ENCODE peak calls at places on chromosomes 12 and 14, in nine cellular contexts. One of them, this sample, is unnamed. For H3K36me3, the result is how much of the 10 kb centered on the place peaks cover.

GRCh38 chr14:90697577-90698206 is 118.5 kb downstream of the TTC7B start:
- DNase-seq in PC-9: peak
- DNase-seq in body of pancreas: peak
- DNase-seq in pancreas: peak
- DNase-seq in hepatocyte: peak
- DNase-seq in spleen: peak
- DNase-seq in cardiac muscle cell: peak
- DNase-seq in heart left ventricle: peak
- DNase-seq in psoas muscle: peak
- DNase-seq in this sample: peak

GRCh38 chr12:22321620-22322019 is 12.9 kb downstream of the ST8SIA1 start:
- DNase-seq in PC-9: no peak
- DNase-seq in body of pancreas: peak
- DNase-seq in pancreas: no peak
- DNase-seq in hepatocyte: no peak
- DNase-seq in spleen: peak
- DNase-seq in cardiac muscle cell: peak
- DNase-seq in heart left ventricle: no peak
- DNase-seq in psoas muscle: peak
- DNase-seq in this sample: no peak

GRCh38 chr12:47775100-47775911 is 2.3 kb downstream of the SLC48A1 start:
- DNase-seq in PC-9: no peak
- DNase-seq in body of pancreas: no peak
- DNase-seq in pancreas: no peak
- DNase-seq in hepatocyte: no peak
- DNase-seq in spleen: peak
- DNase-seq in cardiac muscle cell: no peak
- DNase-seq in heart left ventricle: peak
- DNase-seq in psoas muscle: peak
- DNase-seq in this sample: no peak

GRCh38 chr14:60637490-60638452 is 11.5 kb downstream of the SIX1 start:
- DNase-seq in PC-9: no peak
- DNase-seq in body of pancreas: no peak
- DNase-seq in pancreas: no peak
- DNase-seq in hepatocyte: peak
- DNase-seq in spleen: no peak
- DNase-seq in cardiac muscle cell: no peak
- DNase-seq in heart left ventricle: no peak
- DNase-seq in psoas muscle: peak
- DNase-seq in this sample: no peak

GRCh38 chr12:87272846-87273245 is 756.4 kb downstream of the C12orf50 start:
- DNase-seq in PC-9: no peak
- DNase-seq in body of pancreas: no peak
- DNase-seq in pancreas: no peak
- DNase-seq in hepatocyte: no peak
- DNase-seq in spleen: no peak
- DNase-seq in cardiac muscle cell: no peak
- DNase-seq in heart left ventricle: no peak
- DNase-seq in psoas muscle: no peak
- DNase-seq in this sample: no peak

GRCh38 chr12:124125472-124125871 is 152.5 kb downstream of the ZNF664 start:
- DNase-seq in PC-9: no peak
- DNase-seq in body of pancreas: no peak
- DNase-seq in pancreas: no peak
- DNase-seq in hepatocyte: no peak
- DNase-seq in spleen: no peak
- DNase-seq in cardiac muscle cell: no peak
- DNase-seq in heart left ventricle: no peak
- DNase-seq in psoas muscle: no peak
- DNase-seq in this sample: no peak

GRCh38 chr12:12803186-12803585 is 10.0 kb upstream of the DDX47 start:
- DNase-seq in PC-9: peak
- DNase-seq in body of pancreas: peak
- DNase-seq in pancreas: peak
- DNase-seq in hepatocyte: peak
- DNase-seq in spleen: no peak
- DNase-seq in cardiac muscle cell: no peak
- DNase-seq in heart left ventricle: no peak
- DNase-seq in psoas muscle: peak
- DNase-seq in this sample: peak

GRCh38 chr12:39763071-39763893 is 143.7 kb upstream of the ABCD2 start:
- DNase-seq in PC-9: no peak
- DNase-seq in body of pancreas: no peak
- DNase-seq in pancreas: no peak
- DNase-seq in hepatocyte: no peak
- DNase-seq in spleen: no peak
- DNase-seq in cardiac muscle cell: no peak
- DNase-seq in heart left ventricle: no peak
- DNase-seq in psoas muscle: no peak
- DNase-seq in this sample: no peak

GRCh38 chr14:34120185-34120977 is 169.5 kb upstream of the EGLN3 start:
- DNase-seq in PC-9: no peak
- DNase-seq in body of pancreas: no peak
- DNase-seq in pancreas: no peak
- DNase-seq in hepatocyte: no peak
- DNase-seq in spleen: no peak
- DNase-seq in cardiac muscle cell: no peak
- DNase-seq in heart left ventricle: no peak
- DNase-seq in psoas muscle: no peak
- DNase-seq in this sample: no peak

GRCh38 chr12:21831671-21832357 is 57.3 kb upstream of the KCNJ8 start:
- DNase-seq in PC-9: no peak
- DNase-seq in body of pancreas: peak
- DNase-seq in pancreas: no peak
- DNase-seq in hepatocyte: no peak
- DNase-seq in spleen: no peak
- DNase-seq in cardiac muscle cell: no peak
- DNase-seq in heart left ventricle: no peak
- DNase-seq in psoas muscle: peak
- DNase-seq in this sample: no peak

GRCh38 chr12:24109381-24110039 is 160.0 kb upstream of the SOX5 start:
- DNase-seq in PC-9: no peak
- DNase-seq in body of pancreas: no peak
- DNase-seq in pancreas: no peak
- DNase-seq in hepatocyte: peak
- DNase-seq in spleen: no peak
- DNase-seq in cardiac muscle cell: peak
- DNase-seq in heart left ventricle: no peak
- DNase-seq in psoas muscle: no peak
- DNase-seq in this sample: no peak

GRCh38 chr12:126021675-126022074 is 956.4 kb downstream of the AACS start:
- DNase-seq in PC-9: no peak
- DNase-seq in body of pancreas: no peak
- DNase-seq in pancreas: no peak
- DNase-seq in hepatocyte: no peak
- DNase-seq in spleen: no peak
- DNase-seq in cardiac muscle cell: no peak
- DNase-seq in heart left ventricle: no peak
- DNase-seq in psoas muscle: no peak
- DNase-seq in this sample: no peak

GRCh38 chr12:49294804-49295086 is 202 bp upstream of the PRPH start:
- DNase-seq in PC-9: no peak
- DNase-seq in body of pancreas: no peak
- DNase-seq in pancreas: no peak
- DNase-seq in hepatocyte: no peak
- DNase-seq in spleen: no peak
- DNase-seq in cardiac muscle cell: no peak
- DNase-seq in heart left ventricle: no peak
- DNase-seq in psoas muscle: no peak
- DNase-seq in this sample: no peak

GRCh38 chr12:49296836-49297694 is 2.1 kb downstream of the PRPH start:
- DNase-seq in PC-9: peak
- DNase-seq in body of pancreas: peak
- DNase-seq in pancreas: peak
- DNase-seq in hepatocyte: peak
- DNase-seq in spleen: peak
- DNase-seq in cardiac muscle cell: no peak
- DNase-seq in heart left ventricle: no peak
- DNase-seq in psoas muscle: no peak
- DNase-seq in this sample: no peak

GRCh38 chr14:30874120-30874998 is at the start of gene COCH:
- DNase-seq in PC-9: no peak
- DNase-seq in body of pancreas: peak
- DNase-seq in pancreas: peak
- DNase-seq in hepatocyte: peak
- DNase-seq in spleen: peak
- DNase-seq in cardiac muscle cell: peak
- DNase-seq in heart left ventricle: peak
- DNase-seq in psoas muscle: peak
- DNase-seq in this sample: no peak

GRCh38 chr12:117662620-117663395 is 301.4 kb upstream of the NOS1 start:
- DNase-seq in PC-9: no peak
- DNase-seq in body of pancreas: no peak
- DNase-seq in pancreas: no peak
- DNase-seq in hepatocyte: no peak
- DNase-seq in spleen: no peak
- DNase-seq in cardiac muscle cell: no peak
- DNase-seq in heart left ventricle: no peak
- DNase-seq in psoas muscle: no peak
- DNase-seq in this sample: no peak

GRCh38 chr12:49621651-49622500 is 1.5 kb upstream of the PRPF40B start:
- DNase-seq in PC-9: no peak
- DNase-seq in body of pancreas: peak
- DNase-seq in pancreas: peak
- DNase-seq in hepatocyte: no peak
- DNase-seq in spleen: no peak
- DNase-seq in cardiac muscle cell: no peak
- DNase-seq in heart left ventricle: no peak
- DNase-seq in psoas muscle: no peak
- DNase-seq in this sample: no peak

GRCh38 chr12:14454098-14454907 is 88.8 kb downstream of the ATF7IP start:
- DNase-seq in PC-9: no peak
- DNase-seq in body of pancreas: peak
- DNase-seq in pancreas: no peak
- DNase-seq in hepatocyte: peak
- DNase-seq in spleen: no peak
- DNase-seq in cardiac muscle cell: peak
- DNase-seq in heart left ventricle: no peak
- DNase-seq in psoas muscle: no peak
- DNase-seq in this sample: no peak

GRCh38 chr12:54173906-54174471 is 14.8 kb downstream of the SMUG1 start:
- DNase-seq in PC-9: no peak
- DNase-seq in body of pancreas: no peak
- DNase-seq in pancreas: no peak
- DNase-seq in hepatocyte: no peak
- DNase-seq in spleen: no peak
- DNase-seq in cardiac muscle cell: no peak
- DNase-seq in heart left ventricle: no peak
- DNase-seq in psoas muscle: no peak
- DNase-seq in this sample: no peak

GRCh38 chr14:53953002-53953827 is 3.4 kb downstream of the BMP4 start:
- DNase-seq in PC-9: peak
- DNase-seq in body of pancreas: peak
- DNase-seq in pancreas: peak
- DNase-seq in hepatocyte: peak
- DNase-seq in spleen: peak
- DNase-seq in cardiac muscle cell: peak
- DNase-seq in heart left ventricle: peak
- DNase-seq in psoas muscle: peak
- DNase-seq in this sample: no peak

GRCh38 chr14:102697125-102697900 is 79.9 kb upstream of the TRAF3 start:
- DNase-seq in PC-9: no peak
- DNase-seq in body of pancreas: no peak
- DNase-seq in pancreas: no peak
- DNase-seq in hepatocyte: peak
- DNase-seq in spleen: no peak
- DNase-seq in cardiac muscle cell: no peak
- DNase-seq in heart left ventricle: no peak
- DNase-seq in psoas muscle: no peak
- DNase-seq in this sample: no peak
- H3K4me3 ChIP-seq in PC-9: no peak
- H3K4me3 ChIP-seq in body of pancreas: no peak
- H3K4me3 ChIP-seq in pancreas: no peak
- H3K4me3 ChIP-seq in hepatocyte: no peak
- H3K4me3 ChIP-seq in spleen: no peak
- H3K4me3 ChIP-seq in cardiac muscle cell: no peak
- H3K4me3 ChIP-seq in heart left ventricle: no peak
- H3K4me3 ChIP-seq in psoas muscle: no peak
- H3K4me3 ChIP-seq in this sample: no peak

GRCh38 chr14:70731447-70732239 is 77.7 kb downstream of the MAP3K9 start:
- DNase-seq in PC-9: no peak
- DNase-seq in body of pancreas: no peak
- DNase-seq in pancreas: no peak
- DNase-seq in hepatocyte: no peak
- DNase-seq in spleen: no peak
- DNase-seq in cardiac muscle cell: no peak
- DNase-seq in heart left ventricle: no peak
- DNase-seq in psoas muscle: no peak
- DNase-seq in this sample: no peak
- H3K36me3 ChIP-seq in PC-9: under half
- H3K36me3 ChIP-seq in body of pancreas: under half
- H3K36me3 ChIP-seq in pancreas: under half
- H3K36me3 ChIP-seq in hepatocyte: under half
- H3K36me3 ChIP-seq in spleen: under half
- H3K36me3 ChIP-seq in cardiac muscle cell: under half
- H3K36me3 ChIP-seq in heart left ventricle: under half
- H3K36me3 ChIP-seq in psoas muscle: under half
- H3K36me3 ChIP-seq in this sample: under half

GRCh38 chr12:130877333-130877732 is 5.5 kb downstream of the RAN start:
- DNase-seq in PC-9: no peak
- DNase-seq in body of pancreas: no peak
- DNase-seq in pancreas: no peak
- DNase-seq in hepatocyte: no peak
- DNase-seq in spleen: no peak
- DNase-seq in cardiac muscle cell: no peak
- DNase-seq in heart left ventricle: no peak
- DNase-seq in psoas muscle: no peak
- DNase-seq in this sample: no peak
- TF ChIP-seq CTCF in PC-9: no peak
- TF ChIP-seq CTCF in body of pancreas: no peak
- TF ChIP-seq CTCF in pancreas: no peak
- TF ChIP-seq CTCF in hepatocyte: no peak
- TF ChIP-seq CTCF in spleen: no peak
- TF ChIP-seq CTCF in cardiac muscle cell: no peak
- TF ChIP-seq CTCF in heart left ventricle: no peak
- TF ChIP-seq CTCF in psoas muscle: no peak
- TF ChIP-seq CTCF in this sample: no peak

GRCh38 chr14:56797569-56798446 is 12.5 kb downstream of the OTX2 start:
- DNase-seq in PC-9: no peak
- DNase-seq in body of pancreas: no peak
- DNase-seq in pancreas: no peak
- DNase-seq in hepatocyte: peak
- DNase-seq in spleen: no peak
- DNase-seq in cardiac muscle cell: no peak
- DNase-seq in heart left ventricle: no peak
- DNase-seq in psoas muscle: no peak
- DNase-seq in this sample: no peak
- H3K4me3 ChIP-seq in PC-9: no peak
- H3K4me3 ChIP-seq in body of pancreas: no peak
- H3K4me3 ChIP-seq in pancreas: no peak
- H3K4me3 ChIP-seq in hepatocyte: no peak
- H3K4me3 ChIP-seq in spleen: peak
- H3K4me3 ChIP-seq in cardiac muscle cell: no peak
- H3K4me3 ChIP-seq in heart left ventricle: no peak
- H3K4me3 ChIP-seq in psoas muscle: peak
- H3K4me3 ChIP-seq in this sample: peak

GRCh38 chr12:68835333-68835908 is 27.4 kb downstream of the MDM2 start:
- DNase-seq in PC-9: no peak
- DNase-seq in body of pancreas: no peak
- DNase-seq in pancreas: no peak
- DNase-seq in hepatocyte: no peak
- DNase-seq in spleen: no peak
- DNase-seq in cardiac muscle cell: no peak
- DNase-seq in heart left ventricle: no peak
- DNase-seq in psoas muscle: no peak
- DNase-seq in this sample: no peak
- H3K36me3 ChIP-seq in PC-9: under half
- H3K36me3 ChIP-seq in body of pancreas: under half
- H3K36me3 ChIP-seq in pancreas: half or more
- H3K36me3 ChIP-seq in hepatocyte: under half
- H3K36me3 ChIP-seq in spleen: under half
- H3K36me3 ChIP-seq in cardiac muscle cell: half or more
- H3K36me3 ChIP-seq in heart left ventricle: half or more
- H3K36me3 ChIP-seq in psoas muscle: under half
- H3K36me3 ChIP-seq in this sample: under half

This sample was measured in thoracic aorta.